ENCODE peak calls at places on chromosomes 12 and 14, in eight cellular contexts. A is heart left ventricle, F is tibial nerve, K is uterus, M is sigmoid colon, O is endothelial cell of umbilical vein, P is esophagus muscularis mucosa, H is A549. Y is an unnamed sample.

GRCh38 chr12:28563286-28563685 is 373.0 kb downstream of the CCDC91 start:
- DNase-seq in A (no peak), F (no peak), K (no peak), M (no peak), O (peak; percentile 51), P (no peak), H (no peak), Y (no peak)

GRCh38 chr12:58916891-58917570 is 3.3 kb downstream of the LRIG3 start:
- DNase-seq in A (no peak), F (no peak), K (no peak), M (no peak), O (peak; percentile 82), P (no peak), H (no peak), Y (no peak)

GRCh38 chr12:30308010-30308717 is 387.5 kb downstream of the IPO8 start:
- DNase-seq in A (no peak), F (no peak), K (no peak), M (no peak), O (no peak), P (peak; percentile 37), H (no peak), Y (no peak)

GRCh38 chr12:6039894-6040601 is 84.4 kb downstream of the VWF start:
- DNase-seq in A (peak; percentile 55), F (peak; percentile 71), K (peak; percentile 53), M (peak; percentile 69), O (peak; percentile 69), P (no peak), H (peak; percentile 72), Y (peak; percentile 62)

GRCh38 chr14:26444745-26445144 is 153.1 kb downstream of the NOVA1 start:
- DNase-seq in A (no peak), F (no peak), K (no peak), M (no peak), O (peak; percentile 29), P (no peak), H (no peak), Y (no peak)

GRCh38 chr12:92404259-92404894 is 258.7 kb upstream of the BTG1 start:
- DNase-seq in A (no peak), F (no peak), K (no peak), M (no peak), O (no peak), P (no peak), H (no peak), Y (no peak)

GRCh38 chr12:7346571-7347225 is 42.8 kb downstream of the ACSM4 start:
- DNase-seq in A (no peak), F (no peak), K (no peak), M (no peak), O (no peak), P (no peak), H (no peak), Y (no peak)

GRCh38 chr12:53925006-53925405 is 13.6 kb upstream of the HOXC13 start:
- DNase-seq in A (no peak), F (no peak), K (no peak), M (no peak), O (no peak), P (no peak), H (no peak), Y (no peak)

GRCh38 chr12:71158361-71158882 is 623 bp upstream of the TSPAN8 start:
- DNase-seq in A (no peak), F (no peak), K (no peak), M (no peak), O (peak; percentile 61), P (no peak), H (no peak), Y (no peak)

GRCh38 chr14:51039285-51039684 is 55.6 kb downstream of the TRIM9 start:
- DNase-seq in A (no peak), F (no peak), K (no peak), M (no peak), O (no peak), P (no peak), H (no peak), Y (no peak)

GRCh38 chr14:99347561-99347960 is 75.6 kb upstream of the BCL11B start:
- DNase-seq in A (no peak), F (no peak), K (no peak), M (peak; percentile 34), O (no peak), P (no peak), H (no peak), Y (no peak)

GRCh38 chr12:46517579-46517962 is 145.0 kb upstream of the SLC38A2 start:
- DNase-seq in A (no peak), F (no peak), K (no peak), M (no peak), O (no peak), P (no peak), H (no peak), Y (no peak)

GRCh38 chr12:129776977-129777667 is 126.7 kb downstream of the TMEM132D start:
- DNase-seq in A (no peak), F (no peak), K (no peak), M (no peak), O (no peak), P (no peak), H (no peak), Y (no peak)

GRCh38 chr12:121713257-121714155 is 954 bp downstream of the TMEM120B start:
- DNase-seq in A (peak; percentile 41), F (peak; percentile 17), K (peak; percentile 49), M (peak; percentile 76), O (no peak), P (no peak), H (no peak), Y (peak; percentile 5)

GRCh38 chr14:53330441-53330840 is 177.3 kb upstream of the DDHD1 start:
- DNase-seq in A (no peak), F (no peak), K (no peak), M (no peak), O (no peak), P (no peak), H (no peak), Y (no peak)

DNA sequence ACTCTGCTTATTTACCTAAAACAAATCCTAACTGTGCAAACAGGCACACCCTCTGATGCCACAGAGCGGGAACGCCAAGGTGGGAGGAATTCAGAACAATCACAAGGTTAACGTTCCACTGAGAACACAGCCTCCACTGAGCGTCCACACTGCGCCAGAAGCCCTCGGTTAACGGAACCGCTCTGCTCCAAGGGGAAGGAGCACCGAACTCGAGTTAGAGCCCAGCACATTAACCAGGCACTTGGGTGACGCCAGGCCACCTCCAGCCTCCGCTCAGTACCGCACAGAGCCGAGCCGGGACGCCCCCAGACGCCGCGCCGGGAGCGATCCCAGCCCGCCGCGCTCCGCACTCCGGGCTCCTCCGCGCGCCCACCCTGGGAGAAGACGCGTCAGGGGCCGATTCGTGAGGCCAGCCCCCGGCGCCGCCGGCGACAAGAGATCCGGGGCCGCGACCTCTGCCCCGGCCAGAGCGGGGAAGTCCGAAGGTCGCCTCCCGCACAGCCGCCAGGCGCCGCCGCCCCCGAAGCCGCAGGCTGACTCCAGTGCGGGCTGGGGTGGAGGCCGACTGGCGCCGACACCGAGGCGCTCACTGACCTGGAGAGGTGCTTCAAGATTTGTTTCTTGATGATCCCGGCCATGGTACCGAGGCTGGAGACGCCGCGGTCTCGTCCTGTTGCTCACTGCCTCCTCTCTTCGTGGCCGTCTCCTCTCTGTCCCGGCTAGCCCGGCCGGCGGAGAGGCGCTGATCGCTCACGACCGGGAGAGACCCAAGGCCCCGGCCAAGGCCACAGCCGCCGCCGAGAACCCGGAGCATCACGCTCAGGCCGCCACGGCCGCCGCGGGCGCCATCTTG is 450 bp downstream of the BLTP3B start:
- DNase-seq in A (peak; percentile 53), F (peak; percentile 49), K (peak; percentile 46), M (peak; percentile 74), O (no peak), P (no peak), H (no peak), Y (peak; percentile 47)
- TF ChIP-seq POLR2A in A (no peak), F (peak; percentile 36), K (peak; percentile 83), M (peak; percentile 59), O (peak; percentile 94), P (peak; percentile 48), H (peak; percentile 91), Y (peak; percentile 77)

GRCh38 chr12:124514145-124514995 is 53.0 kb downstream of the NCOR2 start:
- DNase-seq in A (no peak), F (no peak), K (no peak), M (no peak), O (no peak), P (no peak), H (no peak), Y (no peak)

GRCh38 chr12:124514996-124515932 is 52.1 kb downstream of the NCOR2 start:
- DNase-seq in A (no peak), F (no peak), K (no peak), M (no peak), O (no peak), P (no peak), H (no peak), Y (no peak)

GRCh38 chr12:124517260-124518050 is 50.0 kb downstream of the NCOR2 start:
- DNase-seq in A (peak; percentile 83), F (peak; percentile 57), K (peak; percentile 64), M (peak; percentile 94), O (peak; percentile 79), P (no peak), H (peak; percentile 59), Y (peak; percentile 93)

GRCh38 chr12:124516850-124517249 is 50.6 kb downstream of the NCOR2 start:
- DNase-seq in A (no peak), F (no peak), K (no peak), M (no peak), O (no peak), P (no peak), H (no peak), Y (no peak)

DNA sequence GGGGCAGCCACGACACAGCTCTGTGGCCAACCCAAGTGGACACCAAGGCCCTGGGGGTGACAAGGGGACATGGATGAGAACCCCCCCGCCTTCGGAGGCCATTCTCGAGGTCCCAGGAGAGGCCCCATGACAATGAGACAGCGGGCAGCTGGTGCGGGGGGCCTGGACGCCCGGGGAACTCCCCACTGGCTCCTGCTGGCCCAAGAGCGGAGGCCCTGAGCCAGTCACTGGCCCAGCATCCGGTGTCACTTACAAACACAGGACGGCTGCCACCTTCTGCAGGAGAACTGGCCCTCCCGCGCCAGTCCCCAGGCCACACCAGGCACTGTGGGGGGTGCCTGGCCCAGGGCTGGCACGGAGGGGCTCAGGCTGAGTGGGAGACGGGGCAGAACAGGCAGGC is 51.4 kb downstream of the NCOR2 start:
- DNase-seq in A (no peak), F (no peak), K (peak; percentile 27), M (no peak), O (no peak), P (no peak), H (no peak), Y (peak; percentile 48)
- H3K27ac ChIP-seq in A (peak overlapping the region; percentile 95), F (peak overlapping the region; percentile 92), K (peak overlapping the region; percentile 97), M (peak overlapping the region; percentile 96), O (no peak overlapping the region), P (peak overlapping the region; percentile 98), H (no peak overlapping the region), Y (peak overlapping the region; percentile 96)

GRCh38 chr14:88005050-88005481 is at the start of gene GPR65:
- DNase-seq in A (no peak), F (no peak), K (no peak), M (no peak), O (no peak), P (no peak), H (no peak), Y (no peak)
- TF ChIP-seq POLR2A in A (no peak), F (no peak), K (no peak), M (peak; percentile 30), O (no peak), P (no peak), H (no peak), Y (no peak)

DNA sequence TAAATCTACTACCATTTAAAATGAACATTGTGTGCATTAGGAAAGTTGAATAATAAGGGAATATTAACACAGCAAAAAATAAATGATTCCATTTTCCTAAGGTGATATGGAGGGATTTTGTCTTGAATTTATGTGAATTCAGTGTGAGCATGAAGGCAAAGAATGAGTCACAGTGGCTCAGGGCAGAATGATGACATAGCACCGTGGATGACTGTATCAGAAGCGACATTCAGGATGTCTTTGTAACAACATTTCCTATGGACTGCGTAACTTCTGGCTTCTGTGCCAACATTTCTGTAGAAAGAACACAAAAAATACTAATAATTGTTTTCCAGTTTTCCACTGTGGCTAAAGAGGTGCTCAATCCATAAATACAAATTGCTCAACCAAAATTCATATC is 54.6 kb downstream of the TTC8 start:
- DNase-seq in A (no peak), F (no peak), K (no peak), M (no peak), O (peak; percentile 92), P (no peak), H (no peak), Y (no peak)
- H3K27ac ChIP-seq in A (no peak overlapping the region), F (no peak overlapping the region), K (no peak overlapping the region), M (no peak overlapping the region), O (peak overlapping the region; percentile 82), P (no peak overlapping the region), H (no peak overlapping the region), Y (no peak overlapping the region)